ENCODE peak calls at places on chromosomes 7 and 10, in six cellular contexts. S, R, U, B, Z and Y are unnamed samples.

GRCh38 chr7:100444311-100445278 is 8.3 kb upstream of the PPP1R35 start:
- DNase-seq in S (peak), R (no peak), U (peak), B (peak), Z (peak), Y (no peak)

GRCh38 chr7:22422831-22423615 is 66.1 kb upstream of the RAPGEF5 start:
- DNase-seq in S (no peak), R (no peak), U (no peak), B (no peak), Z (no peak), Y (no peak)

GRCh38 chr10:125038637-125039036 is 96.7 kb downstream of the ZRANB1 start:
- DNase-seq in S (no peak), R (no peak), U (peak), B (no peak), Z (peak), Y (no peak)

GRCh38 chr10:29849434-29849833 is 210.0 kb downstream of the JCAD start:
- DNase-seq in S (peak), R (no peak), U (no peak), B (peak), Z (no peak), Y (no peak)

GRCh38 chr10:107502263-107502979 is 337.9 kb upstream of the SORCS1 start:
- DNase-seq in S (no peak), R (no peak), U (no peak), B (no peak), Z (no peak), Y (no peak)

GRCh38 chr7:2299131-2299829 is 15.0 kb downstream of the SNX8 start:
- DNase-seq in S (peak), R (no peak), U (no peak), B (peak), Z (no peak), Y (no peak)

GRCh38 chr10:23293145-23293724 is 51.4 kb downstream of the C10orf67 start:
- DNase-seq in S (peak), R (peak), U (peak), B (peak), Z (peak), Y (peak)

GRCh38 chr7:107161415-107161814 is 7.4 kb upstream of the HBP1 start:
- DNase-seq in S (no peak), R (no peak), U (no peak), B (no peak), Z (no peak), Y (no peak)

GRCh38 chr10:21456160-21456559 is 69.3 kb downstream of the SKIDA1 start:
- DNase-seq in S (no peak), R (no peak), U (no peak), B (no peak), Z (no peak), Y (no peak)

GRCh38 chr10:132638130-132638515 is 100.5 kb downstream of the INPP5A start:
- DNase-seq in S (no peak), R (no peak), U (no peak), B (no peak), Z (no peak), Y (no peak)
- H2BK15ac ChIP-seq in S (no peak), R (no peak), U (no peak), B (no peak), Z (no peak), Y (no peak)

GRCh38 chr7:99419323-99420021 is 10.7 kb downstream of the BUD31 start:
- DNase-seq in S (no peak), R (no peak), U (no peak), B (no peak), Z (no peak), Y (no peak)

GRCh38 chr7:99424932-99425730 is 13.5 kb downstream of the PTCD1 start:
- DNase-seq in S (no peak), R (no peak), U (no peak), B (no peak), Z (no peak), Y (no peak)

GRCh38 chr7:99422625-99423024 is 13.9 kb downstream of the BUD31 start:
- DNase-seq in S (no peak), R (no peak), U (no peak), B (no peak), Z (no peak), Y (no peak)

GRCh38 chr7:99420213-99420612 is 11.4 kb downstream of the BUD31 start:
- DNase-seq in S (no peak), R (no peak), U (no peak), B (no peak), Z (no peak), Y (no peak)

DNA sequence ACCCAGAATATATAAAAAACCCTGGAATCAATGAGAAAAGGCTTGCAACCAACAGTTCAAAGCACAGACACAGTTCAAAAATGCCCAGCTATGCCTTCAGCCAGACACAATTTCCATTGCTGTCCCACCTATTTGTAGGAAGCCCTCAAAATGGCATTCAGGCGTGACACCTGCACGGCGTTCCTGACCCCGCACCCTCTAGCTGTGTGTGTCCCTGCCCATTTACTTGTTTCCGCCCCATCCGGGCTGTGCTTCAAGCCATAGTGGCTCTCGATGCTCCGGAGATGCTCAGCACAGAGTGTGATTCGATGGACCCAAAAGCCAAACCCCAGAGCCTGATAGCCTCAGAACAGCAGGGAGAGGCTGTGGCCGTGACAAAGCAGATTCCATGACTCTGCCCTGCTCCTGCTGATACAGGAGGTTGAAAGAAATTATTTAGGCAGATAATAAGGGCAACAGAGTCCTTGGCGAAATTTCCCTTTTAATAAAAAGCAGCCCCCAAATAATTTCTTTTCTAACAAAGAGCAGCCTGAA is 13.4 kb downstream of the BUD31 start:
- DNase-seq in S (no peak), R (no peak), U (no peak), B (no peak), Z (no peak), Y (no peak)
- H2BK15ac ChIP-seq in S (no peak), R (no peak), U (no peak), B (no peak), Z (no peak), Y (no peak)

GRCh38 chr10:131086511-131086910 is 225.0 kb downstream of the TCERG1L start:
- DNase-seq in S (no peak), R (no peak), U (no peak), B (no peak), Z (no peak), Y (no peak)
- H2BK15ac ChIP-seq in S (no peak), R (peak), U (no peak), B (no peak), Z (no peak), Y (peak)

GRCh38 chr7:149792220-149792595 is 18.8 kb upstream of the ZNF467 start:
- DNase-seq in S (no peak), R (no peak), U (no peak), B (no peak), Z (no peak), Y (no peak)
- H2BK15ac ChIP-seq in S (no peak), R (no peak), U (no peak), B (no peak), Z (no peak), Y (no peak)

GRCh38 chr10:101447477-101447876 is 93.5 kb downstream of the BTRC start:
- DNase-seq in S (no peak), R (no peak), U (no peak), B (no peak), Z (no peak), Y (no peak)
- H2BK15ac ChIP-seq in S (no peak), R (no peak), U (no peak), B (no peak), Z (no peak), Y (no peak)

DNA sequence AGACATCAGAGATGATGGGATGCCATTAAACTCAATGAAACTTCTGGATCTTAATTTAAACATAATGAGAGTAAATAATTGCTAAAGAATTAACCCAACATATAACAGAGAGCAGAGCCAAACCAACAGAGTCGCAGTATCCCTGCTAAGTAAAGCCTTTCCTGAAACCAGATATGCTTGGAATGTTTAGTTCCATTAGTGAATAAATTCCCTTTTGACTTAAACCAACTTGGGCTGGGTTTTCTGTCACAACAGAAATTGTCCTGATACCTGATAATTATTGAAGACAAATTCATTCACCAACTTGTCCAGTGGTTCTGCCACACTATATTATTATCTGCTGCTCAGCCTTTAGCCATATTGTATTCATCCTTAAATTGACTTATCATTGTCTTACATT is 286.7 kb downstream of the FZD1 start:
- DNase-seq in S (no peak), R (no peak), U (no peak), B (no peak), Z (no peak), Y (no peak)
- H2BK15ac ChIP-seq in S (no peak), R (no peak), U (no peak), B (no peak), Z (no peak), Y (no peak)